ENCODE peak calls at places on chromosomes 7 and 10, in four cellular contexts. One of them, this sample, is unnamed.

GRCh38 chr7:116706668-116707126 is 34.7 kb downstream of the MET start:
- DNase-seq in nucleus accumbens: no peak
- DNase-seq in ELR: peak; percentile 83
- DNase-seq in ureter: no peak
- DNase-seq in this sample: peak; percentile 84

GRCh38 chr10:6095810-6096209 is 7.0 kb downstream of the RBM17 start:
- DNase-seq in nucleus accumbens: no peak
- DNase-seq in ureter: no peak
- DNase-seq in ELR: no peak
- DNase-seq in this sample: no peak

GRCh38 chr10:45075821-45076220 is 75.1 kb downstream of the ZNF22 start:
- DNase-seq in ELR: no peak
- DNase-seq in ureter: no peak
- DNase-seq in nucleus accumbens: no peak
- DNase-seq in this sample: no peak

GRCh38 chr7:47458057-47458456 is 123.9 kb downstream of the TNS3 start:
- DNase-seq in nucleus accumbens: no peak
- DNase-seq in ELR: peak; percentile 93
- DNase-seq in ureter: no peak
- DNase-seq in this sample: peak; percentile 90

GRCh38 chr7:39923086-39923485 is 27.0 kb upstream of the CDK13 start:
- DNase-seq in ureter: no peak
- DNase-seq in nucleus accumbens: no peak
- DNase-seq in ELR: no peak
- DNase-seq in this sample: no peak

GRCh38 chr10:49610735-49611165 is 640 bp downstream of the SLC18A3 start:
- DNase-seq in ELR: no peak
- DNase-seq in ureter: no peak
- DNase-seq in nucleus accumbens: no peak
- DNase-seq in this sample: no peak

GRCh38 chr7:139784643-139785042 is 6.8 kb upstream of the HIPK2 start:
- DNase-seq in ureter: no peak
- DNase-seq in nucleus accumbens: no peak
- DNase-seq in ELR: no peak
- DNase-seq in this sample: no peak

GRCh38 chr7:129799350-129799955 is 153.3 kb downstream of the UBE2H start:
- DNase-seq in ELR: no peak
- DNase-seq in ureter: no peak
- DNase-seq in nucleus accumbens: no peak
- DNase-seq in this sample: no peak

GRCh38 chr10:71975891-71976725 is 11.9 kb downstream of the CHST3 start:
- DNase-seq in ELR: peak; percentile 93
- DNase-seq in ureter: peak; percentile 60
- DNase-seq in nucleus accumbens: no peak
- DNase-seq in this sample: peak; percentile 90

GRCh38 chr7:123494193-123494796 is 40.1 kb downstream of the IQUB start:
- DNase-seq in ELR: peak; percentile 52
- DNase-seq in ureter: no peak
- DNase-seq in nucleus accumbens: no peak
- DNase-seq in this sample: peak; percentile 5

GRCh38 chr7:1520574-1521234 is 9.8 kb upstream of the MAFK start:
- DNase-seq in ureter: no peak
- DNase-seq in nucleus accumbens: no peak
- DNase-seq in ELR: peak; percentile 91
- DNase-seq in this sample: peak; percentile 87

GRCh38 chr7:138937484-138937883 is 43.7 kb downstream of the KIAA1549 start:
- DNase-seq in ureter: no peak
- DNase-seq in nucleus accumbens: no peak
- DNase-seq in ELR: no peak
- DNase-seq in this sample: no peak

GRCh38 chr10:17290226-17290625 is 62.2 kb downstream of the VIM start:
- DNase-seq in ELR: peak; percentile 46
- DNase-seq in nucleus accumbens: no peak
- DNase-seq in ureter: no peak
- DNase-seq in this sample: peak; percentile 28

GRCh38 chr7:3043544-3044395 is at the start of gene CARD11:
- DNase-seq in nucleus accumbens: no peak
- DNase-seq in ureter: no peak
- DNase-seq in ELR: no peak
- DNase-seq in this sample: no peak

GRCh38 chr10:14681305-14681704 is 93.4 kb downstream of the FAM107B start:
- DNase-seq in ureter: no peak
- DNase-seq in nucleus accumbens: no peak
- DNase-seq in ELR: peak; percentile 22
- DNase-seq in this sample: peak; percentile 25

GRCh38 chr7:155213385-155213784 is 84.3 kb upstream of the INSIG1 start:
- DNase-seq in nucleus accumbens: no peak
- DNase-seq in ELR: peak; percentile 55
- DNase-seq in ureter: no peak
- DNase-seq in this sample: peak; percentile 64

GRCh38 chr10:13699216-13699615 is 112.5 kb downstream of the PRPF18 start:
- DNase-seq in ELR: no peak
- DNase-seq in ureter: no peak
- DNase-seq in nucleus accumbens: no peak
- DNase-seq in this sample: no peak

GRCh38 chr10:83075395-83076072 is 1063.8 kb upstream of the GHITM start:
- DNase-seq in ureter: no peak
- DNase-seq in nucleus accumbens: no peak
- DNase-seq in ELR: no peak
- DNase-seq in this sample: no peak

GRCh38 chr10:92970301-92971070 is 90.1 kb upstream of the CYP26C1 start:
- DNase-seq in ureter: no peak
- DNase-seq in ELR: peak; percentile 70
- DNase-seq in nucleus accumbens: no peak
- DNase-seq in this sample: peak; percentile 14

GRCh38 chr7:73373741-73374140 is 45.8 kb downstream of the FKBP6 start:
- DNase-seq in ureter: no peak
- DNase-seq in ELR: no peak
- DNase-seq in nucleus accumbens: no peak
- DNase-seq in this sample: no peak

GRCh38 chr10:17780727-17781126 is 28.4 kb upstream of the MRC1 start:
- DNase-seq in ELR: no peak
- DNase-seq in ureter: no peak
- DNase-seq in nucleus accumbens: no peak
- DNase-seq in this sample: no peak